ENCODE peak calls at places on chromosomes 11 and 22, in nine cellular contexts. N is cerebellar nuclear complex; C is naive B cell; E is stimulated activated CD4-positive, alpha-beta T cell treated with anti-CD3 and anti-CD28 coated beads, Interleukin-2, amount 100 ng/mL, for 24 hours; Y is H54; T is T follicular helper cell; F is stimulated activated CD8-positive, alpha-beta memory T cell treated with anti-CD3 and anti-CD28 coated beads, Interleukin-7, amount 100 ng/mL, for 24 hours; K is HFFc6; J is esophagus squamous epithelium. A is an unnamed sample.

GRCh38 chr11:81644239-81644840 is 1089.3 kb downstream of the FAM181B start:
- DNase-seq in C (peak; percentile 26), J (no peak), T (no peak), K (peak; percentile 8), Y (peak; percentile 7), F (no peak), N (no peak), E (no peak), A (peak; percentile 58)

GRCh38 chr22:48241658-48242057 is 1479.2 kb downstream of the TBC1D22A start:
- DNase-seq in T (no peak), Y (no peak), K (no peak), C (peak; percentile 34), E (no peak), J (no peak), N (no peak), F (no peak), A (no peak)

GRCh38 chr22:50148166-50148500 is 22.4 kb upstream of the PANX2 start:
- DNase-seq in C (no peak), J (no peak), E (no peak), Y (no peak), K (no peak), T (no peak), F (no peak), N (no peak), A (no peak)

GRCh38 chr22:19571995-19572394 is 47.8 kb upstream of the CLDN5 start:
- DNase-seq in T (no peak), Y (no peak), K (no peak), C (no peak), F (no peak), N (no peak), J (no peak), E (no peak), A (peak; percentile 5)

GRCh38 chr11:59247535-59248227 is 35.0 kb upstream of the MPEG1 start:
- DNase-seq in T (no peak), F (no peak), E (no peak), J (no peak), Y (no peak), N (no peak), K (no peak), C (no peak), A (no peak)

GRCh38 chr22:30221121-30221992 is 25.2 kb downstream of the LIF start:
- DNase-seq in E (peak; percentile 45), N (no peak), J (no peak), Y (no peak), C (peak; percentile 33), K (no peak), T (peak; percentile 11), F (no peak), A (no peak)

GRCh38 chr11:12840871-12841516 is 166.8 kb downstream of the TEAD1 start:
- DNase-seq in T (no peak), K (peak; percentile 48), C (no peak), Y (no peak), N (no peak), F (no peak), J (no peak), E (no peak), A (no peak)

GRCh38 chr11:13329670-13330401 is 52.2 kb downstream of the BMAL1 start:
- DNase-seq in K (no peak), T (no peak), N (peak; percentile 79), Y (no peak), J (no peak), E (no peak), C (no peak), F (no peak), A (no peak)

GRCh38 chr11:70530629-70531185 is 132.4 kb downstream of the CTTN start:
- DNase-seq in K (no peak), N (no peak), C (no peak), J (no peak), T (no peak), E (no peak), Y (no peak), F (no peak), A (no peak)